ENCODE peak calls at places on chromosomes 13 and 19, in four cellular contexts. C, N, R and T are unnamed samples.

GRCh38 chr13:109096101-109096500 is 466.7 kb downstream of the MYO16 start:
- DNase-seq in R (no peak), C (no peak), N (no peak), T (no peak)

GRCh38 chr13:113078895-113079720 is 26.5 kb upstream of the F7 start:
- DNase-seq in N (no peak), C (no peak), R (no peak), T (no peak)

GRCh38 chr13:73056054-73056962 is 2.5 kb upstream of the KLF5 start:
- DNase-seq in N (no peak), R (peak), C (no peak), T (no peak)

GRCh38 chr19:13212759-13213330 is 62.6 kb downstream of the IER2 start:
- DNase-seq in C (peak), N (peak), R (peak), T (peak)

GRCh38 chr19:7665076-7665475 is 3.8 kb upstream of the RETN start:
- DNase-seq in R (no peak), C (no peak), N (no peak), T (no peak)

GRCh38 chr19:35346193-35347052 is 1.3 kb upstream of the FFAR1 start:
- DNase-seq in R (peak), N (peak), C (no peak), T (no peak)

GRCh38 chr19:44548736-44549135 is 19.3 kb upstream of the CEACAM20 start:
- DNase-seq in N (no peak), R (no peak), C (no peak), T (no peak)

GRCh38 chr19:6700586-6701316 is 19.7 kb downstream of the C3 start:
- DNase-seq in C (no peak), N (no peak), R (no peak), T (no peak)

GRCh38 chr13:72062566-72062965 is 195.6 kb upstream of the DACH1 start:
- DNase-seq in C (no peak), R (no peak), N (no peak), T (peak)

GRCh38 chr13:73718248-73718647 is 416.0 kb downstream of the KLF12 start:
- DNase-seq in R (no peak), N (no peak), C (no peak), T (no peak)

GRCh38 chr19:7869910-7870511 is 4.2 kb downstream of the PRR36 start:
- DNase-seq in R (peak), C (peak), N (no peak), T (peak)

GRCh38 chr19:48724796-48725753 is 5.5 kb upstream of the MAMSTR start:
- DNase-seq in N (no peak), R (no peak), C (peak), T (no peak)

GRCh38 chr13:100636441-100636840 is 38.2 kb downstream of the TMTC4 start:
- DNase-seq in R (no peak), C (no peak), N (no peak), T (no peak)

GRCh38 chr13:99027260-99027659 is 49.4 kb upstream of the DOCK9 start:
- DNase-seq in R (no peak), C (peak), N (no peak), T (no peak)

GRCh38 chr19:27774827-27775226 is 1438.1 kb downstream of the UQCRFS1 start:
- DNase-seq in C (peak), N (no peak), R (peak), T (peak)

GRCh38 chr19:51986309-51987291 is at the start of gene ZNF350:
- DNase-seq in C (peak), N (peak), R (peak), T (peak)

GRCh38 chr13:106151056-106151699 is 384.3 kb downstream of the EFNB2 start:
- DNase-seq in C (no peak), N (no peak), R (no peak), T (no peak)

GRCh38 chr19:46296722-46297431 is at the start of gene HIF3A:
- DNase-seq in C (peak), N (no peak), R (no peak), T (peak)

GRCh38 chr19:38634757-38635482 is 12.5 kb upstream of the ACTN4 start:
- DNase-seq in R (no peak), C (peak), N (peak), T (peak)

GRCh38 chr19:10891360-10892108 is 20.2 kb downstream of the CARM1 start:
- DNase-seq in R (no peak), C (no peak), N (no peak), T (no peak)

GRCh38 chr19:4046946-4047683 is 19.6 kb downstream of the ZBTB7A start:
- DNase-seq in R (no peak), C (no peak), N (no peak), T (no peak)

GRCh38 chr13:96817336-96817941 is 176.8 kb downstream of the OXGR1 start:
- DNase-seq in R (peak), C (peak), N (no peak), T (no peak)

GRCh38 chr13:59566544-59566943 is 597.2 kb downstream of the DIAPH3 start:
- DNase-seq in N (no peak), C (no peak), R (no peak), T (no peak)

GRCh38 chr13:40146063-40146462 is 490.6 kb downstream of the COG6 start:
- DNase-seq in N (no peak), C (no peak), R (no peak), T (peak)

GRCh38 chr19:53192771-53193533 is at the start of gene ZNF665:
- DNase-seq in R (no peak), C (peak), N (no peak), T (peak)

GRCh38 chr19:53813996-53814395 is 10.1 kb downstream of the NLRP12 start:
- DNase-seq in C (no peak), R (no peak), N (no peak), T (no peak)

GRCh38 chr19:47310819-47311218 is 1.2 kb downstream of the C5AR1 start:
- DNase-seq in N (no peak), R (peak), C (no peak), T (no peak)

GRCh38 chr19:35154535-35155406 is at the start of gene FXYD5:
- DNase-seq in N (no peak), C (peak), R (no peak), T (peak)

GRCh38 chr19:31348416-31349159 is 648 bp downstream of the TSHZ3 start:
- DNase-seq in C (no peak), N (no peak), R (no peak), T (no peak)

GRCh38 chr13:109256866-109257760 is 529.3 kb downstream of the IRS2 start:
- DNase-seq in N (no peak), R (peak), C (no peak), T (no peak)

GRCh38 chr13:80359459-80360297 is 18.8 kb upstream of the SPRY2 start:
- DNase-seq in N (no peak), C (peak), R (no peak), T (peak)

GRCh38 chr19:46533085-46534081 is 37.7 kb upstream of the PNMA8B start:
- DNase-seq in C (no peak), N (no peak), R (no peak), T (peak)

GRCh38 chr13:110869805-110870706 is 44.8 kb downstream of the ANKRD10 start:
- DNase-seq in C (peak), N (no peak), R (peak), T (peak)
- TF ChIP-seq CBFB in C (no peak), N (no peak), R (no peak), T (no peak)

DNA sequence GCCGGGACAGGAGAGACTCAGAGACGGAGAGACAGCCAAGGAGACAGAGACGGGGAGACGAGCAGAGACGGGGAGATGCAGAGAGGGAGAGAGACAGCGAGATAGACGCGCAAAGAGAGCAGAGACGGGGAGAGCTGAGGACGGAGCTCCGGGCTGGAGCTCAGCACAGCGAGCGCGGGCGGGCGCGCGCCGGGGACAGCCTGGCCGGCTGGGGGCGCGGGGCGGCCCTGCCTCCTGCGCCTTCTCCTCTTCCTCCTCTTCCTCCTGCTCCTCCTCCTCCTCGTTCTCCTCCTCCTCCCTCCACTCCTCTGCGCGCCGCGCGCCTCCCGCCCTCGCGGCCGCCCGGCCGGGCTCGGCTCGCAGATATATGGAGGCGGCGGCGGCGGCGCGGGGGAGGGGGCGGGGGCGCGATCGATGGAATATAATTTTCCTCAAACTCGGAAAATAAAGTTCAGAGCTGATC is at the start of gene ERFL:
- DNase-seq in R (no peak), N (no peak), C (peak), T (no peak)
- TF ChIP-seq CBFB in R (no peak), N (no peak), C (no peak), T (no peak)

DNA sequence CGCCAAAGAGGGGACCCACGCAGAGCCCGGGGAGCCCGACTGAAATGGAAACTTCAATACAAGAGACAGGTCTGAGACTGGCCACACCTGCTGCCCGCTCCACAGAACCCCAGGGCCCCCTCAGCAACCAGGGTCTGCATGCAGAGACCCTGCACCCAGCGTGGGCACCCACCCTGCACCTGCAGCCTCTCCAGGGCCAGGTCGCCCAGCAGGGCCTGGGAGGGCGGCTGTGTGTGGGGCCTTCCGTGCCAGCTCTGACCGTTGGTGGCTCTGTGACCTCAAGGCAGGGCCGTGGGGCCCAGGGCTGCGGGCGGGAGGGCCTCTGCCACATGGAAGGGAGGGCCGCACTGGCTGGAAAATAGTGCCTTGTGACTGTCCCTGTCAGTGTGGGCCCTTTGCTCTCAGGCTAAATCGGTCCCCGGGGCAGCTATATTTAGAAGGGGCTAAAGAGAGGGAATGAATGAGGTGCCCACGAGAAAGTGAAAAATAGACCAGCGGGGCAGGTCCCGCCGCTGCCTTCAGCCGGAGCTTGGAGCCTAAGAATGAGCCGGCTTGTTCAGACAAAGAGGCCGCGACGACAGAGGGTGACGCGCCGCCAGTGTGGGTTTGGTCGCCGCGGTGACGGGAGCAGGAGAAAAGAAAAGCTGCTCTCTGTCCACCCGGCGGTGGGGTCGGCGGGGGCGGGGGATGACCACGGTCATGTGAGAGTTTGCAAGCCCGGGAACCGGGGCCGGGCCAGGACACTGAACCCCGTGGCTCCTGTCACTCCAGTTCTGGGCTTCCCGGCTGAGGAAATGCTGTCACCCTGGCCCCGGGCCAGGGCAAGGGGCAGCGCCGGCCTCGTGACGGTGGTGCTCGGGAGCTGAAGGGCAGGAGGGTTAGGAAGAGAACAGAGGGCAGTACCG is 70.5 kb downstream of the GADD45B start:
- DNase-seq in C (peak), R (peak), N (no peak), T (peak)
- TF ChIP-seq CBFB in C (no peak), R (peak), N (no peak), T (no peak)

DNA sequence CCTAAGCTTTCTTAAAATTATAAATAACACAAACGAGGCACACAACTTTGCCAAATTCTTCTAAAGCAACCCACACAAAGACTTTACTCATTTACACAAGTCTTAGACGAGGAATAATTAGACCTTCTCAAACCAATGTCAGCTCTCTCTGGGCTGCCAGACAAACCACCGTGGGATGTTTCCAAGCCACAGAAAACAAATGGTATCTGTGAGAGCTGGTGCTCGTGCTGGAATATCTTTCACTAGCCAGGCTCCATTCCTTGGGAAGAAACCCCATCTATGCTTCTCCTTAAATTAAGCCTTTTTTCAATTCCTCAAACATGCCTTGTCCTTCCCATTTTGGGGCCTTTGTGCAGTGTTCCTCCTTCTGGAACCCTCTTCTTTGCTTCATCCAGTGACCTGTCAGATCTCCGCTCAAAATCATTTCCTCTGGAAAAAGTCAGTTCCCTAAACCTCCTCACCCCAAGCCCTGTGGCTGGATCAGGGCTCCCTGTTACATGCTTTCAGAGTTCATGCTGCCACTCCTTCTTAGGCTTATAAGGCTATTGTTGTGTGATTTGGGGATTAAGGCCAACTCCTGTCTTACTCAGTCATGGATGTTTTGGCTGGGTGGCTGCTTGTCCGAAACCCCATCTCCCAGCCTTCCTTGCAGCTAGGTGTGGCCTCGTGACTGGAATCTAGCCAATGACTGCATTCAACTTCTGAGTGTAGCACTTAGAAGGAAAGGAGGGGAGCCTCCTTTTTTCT is 64.2 kb upstream of the GTF2F2 start:
- DNase-seq in N (no peak), C (peak), R (no peak), T (no peak)
- TF ChIP-seq CBFB in N (no peak), C (no peak), R (no peak), T (no peak)